ENCODE peak calls at places on chromosomes 7 and 10, in six cellular contexts. I, Q, H, K, A and Y are unnamed samples.

GRCh38 chr10:121687094-121687850 is 89.0 kb upstream of the FGFR2 start:
- DNase-seq in A (no peak), Q (no peak), I (no peak), H (no peak), K (no peak), Y (no peak)

GRCh38 chr10:33136271-33136670 is 178.2 kb upstream of the ITGB1 start:
- DNase-seq in K (no peak), H (no peak), I (no peak), Q (peak), A (peak), Y (no peak)

GRCh38 chr10:8240861-8241260 is 186.4 kb downstream of the GATA3 start:
- DNase-seq in H (no peak), I (no peak), Q (no peak), K (no peak), A (no peak), Y (no peak)

GRCh38 chr10:132104471-132105301 is 38.9 kb downstream of the JAKMIP3 start:
- DNase-seq in A (no peak), K (no peak), Q (no peak), I (no peak), H (no peak), Y (no peak)

GRCh38 chr10:70474780-70475179 is 3.8 kb upstream of the PALD1 start:
- DNase-seq in I (no peak), K (no peak), A (no peak), H (no peak), Q (no peak), Y (no peak)

GRCh38 chr7:51366930-51367613 is 50.5 kb upstream of the COBL start:
- DNase-seq in I (peak), Q (peak), K (no peak), A (peak), H (no peak), Y (peak)

GRCh38 chr7:112481833-112482669 is 1.3 kb downstream of the LSMEM1 start:
- DNase-seq in Q (peak), A (no peak), H (no peak), I (no peak), K (no peak), Y (no peak)

GRCh38 chr7:7565746-7566650 is 686 bp upstream of the MIOS start:
- DNase-seq in H (no peak), A (no peak), I (no peak), K (peak), Q (no peak), Y (no peak)

GRCh38 chr7:85103352-85103751 is 83.5 kb downstream of the SEMA3D start:
- DNase-seq in K (no peak), I (no peak), H (no peak), Q (no peak), A (no peak), Y (no peak)

GRCh38 chr7:80453699-80454340 is 58.0 kb downstream of the GNAT3 start:
- DNase-seq in K (no peak), I (peak), H (no peak), A (peak), Q (peak), Y (no peak)

GRCh38 chr10:91726355-91726754 is 71.9 kb upstream of the TNKS2 start:
- DNase-seq in A (no peak), H (no peak), I (no peak), Q (no peak), K (no peak), Y (no peak)

GRCh38 chr7:42805601-42806000 is 106.3 kb downstream of the C7orf25 start:
- DNase-seq in A (no peak), Q (no peak), I (no peak), H (no peak), K (no peak), Y (no peak)

GRCh38 chr7:116166167-116166566 is 44.2 kb upstream of the TES start:
- DNase-seq in A (no peak), K (no peak), I (no peak), Q (peak), H (no peak), Y (no peak)

GRCh38 chr7:43572516-43573049 is 10.3 kb upstream of the STK17A start:
- DNase-seq in I (no peak), K (no peak), Q (peak), H (peak), A (peak), Y (peak)

GRCh38 chr10:78805176-78805575 is 263.6 kb upstream of the ZMIZ1 start:
- DNase-seq in I (no peak), H (no peak), Q (peak), K (peak), A (no peak), Y (no peak)

GRCh38 chr7:13848576-13849527 is 140.6 kb downstream of the ETV1 start:
- DNase-seq in I (no peak), Q (no peak), H (no peak), K (no peak), A (no peak), Y (no peak)

GRCh38 chr7:73560035-73560835 is 2.7 kb upstream of the BCL7B start:
- DNase-seq in A (peak), H (no peak), K (no peak), Q (peak), I (no peak), Y (peak)

GRCh38 chr7:147678943-147679342 is 911.6 kb upstream of the C7orf33 start:
- DNase-seq in K (no peak), I (no peak), Q (no peak), H (no peak), A (no peak), Y (no peak)

GRCh38 chr10:131580076-131580652 is 268.6 kb upstream of the TCERG1L start:
- DNase-seq in I (no peak), K (peak), H (peak), A (no peak), Q (no peak), Y (no peak)

GRCh38 chr7:19491821-19492452 is 216.9 kb downstream of the POLR1F start:
- DNase-seq in H (no peak), I (no peak), A (peak), K (no peak), Q (peak), Y (no peak)

DNA sequence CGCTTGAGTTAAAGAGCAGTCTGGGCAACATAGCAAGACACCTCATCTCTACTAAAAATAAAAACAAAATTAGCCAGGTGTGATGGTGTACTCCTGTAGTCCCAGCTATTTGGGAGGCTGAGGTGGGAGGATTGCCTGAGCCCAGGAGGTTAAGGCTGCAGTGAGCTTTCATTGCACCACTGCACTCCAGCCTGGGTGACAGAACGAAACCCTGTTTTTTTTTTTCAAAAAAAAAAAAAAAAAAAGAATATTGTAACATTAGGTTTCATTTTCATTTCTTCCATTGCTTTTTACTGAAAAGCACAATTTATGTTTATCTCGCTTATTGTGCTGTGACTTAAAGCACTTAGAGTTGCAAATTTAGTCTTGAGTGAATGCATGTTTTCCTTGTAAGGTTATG is 80.0 kb downstream of the MLLT10 start:
- DNase-seq in I (no peak), H (no peak), A (no peak), K (no peak), Q (no peak), Y (no peak)
- H3K4me3 ChIP-seq in I (no peak), H (no peak), A (no peak), K (no peak), Q (no peak), Y (no peak)

GRCh38 chr10:48634198-48634983 is 29.5 kb upstream of the ARHGAP22 start:
- DNase-seq in A (peak), Q (peak), I (no peak), K (peak), H (peak), Y (peak)

GRCh38 chr10:48632166-48632565 is 27.3 kb upstream of the ARHGAP22 start:
- DNase-seq in H (no peak), A (no peak), Q (no peak), K (no peak), I (no peak), Y (no peak)

GRCh38 chr10:48636231-48636630 is 31.4 kb upstream of the ARHGAP22 start:
- DNase-seq in K (no peak), I (no peak), H (no peak), Q (no peak), A (no peak), Y (no peak)

GRCh38 chr10:48634984-48635557 is 30.2 kb upstream of the ARHGAP22 start:
- DNase-seq in K (no peak), I (no peak), Q (no peak), A (no peak), H (no peak), Y (no peak)

DNA sequence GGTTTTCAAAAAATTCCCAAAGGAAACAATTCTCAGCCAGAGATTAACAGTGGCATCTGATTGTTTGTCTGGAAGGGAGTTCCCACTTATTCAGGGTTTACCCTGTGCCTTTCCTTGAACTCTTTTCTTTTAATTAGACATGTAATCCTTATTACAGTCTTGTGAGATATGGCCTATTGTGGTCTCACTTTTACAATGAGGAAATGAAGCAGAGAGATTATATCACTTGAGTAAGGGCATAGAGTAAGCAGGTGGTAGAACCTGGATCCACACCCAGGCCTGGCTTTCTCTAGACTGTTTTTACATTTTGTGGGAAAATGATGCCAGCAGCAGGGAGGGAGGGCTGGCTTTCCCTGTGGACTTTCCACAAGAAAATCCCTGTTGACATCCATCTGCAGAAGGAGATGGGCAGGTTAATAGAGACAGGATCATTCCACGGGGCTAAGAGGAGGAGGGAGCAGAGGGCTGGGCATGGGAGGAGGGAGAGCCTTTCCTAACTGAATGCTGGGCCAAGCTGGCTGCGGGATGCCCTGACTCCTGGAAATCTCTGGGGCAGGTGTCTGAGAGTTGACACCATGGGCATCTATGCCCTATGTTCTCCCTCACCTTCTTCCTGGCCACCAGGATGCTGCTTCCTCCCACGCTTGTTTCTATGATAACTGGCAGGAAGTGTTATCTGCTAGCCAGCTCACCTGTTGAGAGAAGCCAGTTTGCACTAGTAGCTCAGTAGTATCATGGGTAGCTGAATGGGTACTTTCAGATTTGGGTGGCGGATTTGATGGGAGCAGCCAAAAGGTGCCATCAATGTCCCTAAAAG is 28.7 kb upstream of the ARHGAP22 start:
- DNase-seq in H (no peak), Q (no peak), I (no peak), K (no peak), A (peak), Y (no peak)
- H3K4me3 ChIP-seq in H (no peak), Q (no peak), I (no peak), K (no peak), A (no peak), Y (no peak)

GRCh38 chr10:59000162-59000825 is 176.1 kb upstream of the PHYHIPL start:
- DNase-seq in A (peak), K (no peak), Q (no peak), H (no peak), I (no peak), Y (no peak)
- H3K4me3 ChIP-seq in A (no peak), K (no peak), Q (no peak), H (no peak), I (no peak), Y (no peak)

DNA sequence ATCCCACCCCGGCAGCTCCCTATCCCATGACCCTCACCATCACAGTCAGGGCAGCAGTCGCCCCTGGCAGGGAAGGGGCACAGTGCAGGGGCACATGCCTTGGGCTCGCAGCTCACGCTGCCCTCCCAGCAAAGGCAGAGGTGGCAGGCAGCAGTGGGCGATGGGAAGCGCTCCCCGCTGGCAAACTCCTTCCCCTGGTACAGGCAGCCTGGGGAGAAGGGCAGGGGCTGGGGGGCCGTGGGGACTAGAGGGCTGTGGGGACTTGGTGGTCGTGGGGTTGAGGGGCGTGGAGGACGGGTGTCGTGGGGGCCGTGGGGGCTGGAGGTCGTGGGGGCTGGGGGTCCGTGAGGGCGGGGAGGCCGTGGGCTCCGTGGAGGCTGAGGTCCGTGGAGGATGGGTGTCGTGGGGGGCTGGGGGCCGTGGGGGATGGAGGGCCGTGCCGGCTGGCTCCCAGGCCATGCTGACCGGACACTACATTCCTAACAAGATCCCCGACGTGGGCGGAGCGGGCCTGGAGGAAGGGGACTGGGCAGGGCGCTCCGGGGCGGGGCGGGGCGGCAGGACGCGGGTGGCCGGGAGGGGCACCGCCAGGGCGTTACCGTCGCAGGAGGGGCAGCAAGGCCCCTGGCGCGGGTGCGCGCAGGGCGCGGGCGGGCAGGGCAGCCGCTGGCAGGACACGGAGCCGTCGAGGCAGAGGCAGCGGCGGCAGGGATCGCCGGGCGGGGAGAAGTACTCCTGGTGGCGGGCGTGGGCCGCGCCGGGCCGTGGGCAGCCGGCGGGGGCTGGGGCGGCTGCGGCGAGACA is 20.0 kb downstream of the KCP start:
- DNase-seq in I (no peak), H (no peak), K (no peak), A (no peak), Q (no peak), Y (no peak)
- H3K4me3 ChIP-seq in I (no peak), H (no peak), K (no peak), A (no peak), Q (no peak), Y (peak)